ENCODE peak calls at places on chromosomes 1 and 21, in seven cellular contexts. G is esophagus squamous epithelium, E is left ventricle myocardium inferior, X is PC-9, Z is mucosa of descending colon, V is stomach, N is uterus. H is an unnamed sample.

GRCh38 chr1:46030074-46030870 is 102.2 kb downstream of the PIK3R3 start:
- DNase-seq in X (no peak), N (no peak), Z (no peak), G (no peak), V (no peak), E (no peak), H (no peak)

GRCh38 chr1:63757334-63757733 is 16.5 kb upstream of the ROR1 start:
- DNase-seq in G (no peak), N (no peak), X (no peak), V (no peak), E (no peak), Z (no peak), H (no peak)

GRCh38 chr1:61498342-61498741 is 226.6 kb downstream of the TM2D1 start:
- DNase-seq in E (no peak), X (no peak), V (no peak), N (no peak), Z (no peak), G (no peak), H (no peak)

GRCh38 chr1:167161242-167161641 is 59.4 kb upstream of the POU2F1 start:
- DNase-seq in V (no peak), Z (no peak), X (peak; percentile 91), E (no peak), N (no peak), G (no peak), H (no peak)

GRCh38 chr1:48493970-48494769 is 22.2 kb upstream of the SPATA6 start:
- DNase-seq in X (no peak), V (no peak), Z (no peak), N (no peak), G (no peak), E (no peak), H (no peak)

GRCh38 chr1:232435746-232436145 is 194.2 kb downstream of the SIPA1L2 start:
- DNase-seq in N (no peak), Z (no peak), G (no peak), X (no peak), V (no peak), E (no peak), H (no peak)

GRCh38 chr1:160400284-160400645 is at the start of gene VANGL2:
- DNase-seq in X (no peak), N (peak; percentile 87), Z (peak; percentile 79), E (peak; percentile 83), V (peak; percentile 78), G (no peak), H (peak; percentile 89)

GRCh38 chr1:186374313-186375151 is 521 bp downstream of the TPR start:
- DNase-seq in E (peak; percentile 23), V (peak; percentile 33), Z (no peak), N (no peak), X (peak; percentile 52), G (no peak), H (no peak)

GRCh38 chr1:89104687-89105086 is 21.2 kb downstream of the GBP2 start:
- DNase-seq in N (no peak), Z (no peak), X (no peak), V (no peak), E (no peak), G (no peak), H (no peak)

GRCh38 chr21:39825250-39825649 is 42.0 kb upstream of the PCP4 start:
- DNase-seq in G (no peak), E (no peak), V (no peak), Z (no peak), N (no peak), X (no peak), H (no peak)

GRCh38 chr21:14557413-14557812 is 11.3 kb upstream of the SAMSN1 start:
- DNase-seq in E (no peak), Z (no peak), N (no peak), V (no peak), X (no peak), G (no peak), H (no peak)

GRCh38 chr1:22708777-22709176 is 1.9 kb upstream of the EPHB2 start:
- DNase-seq in G (no peak), N (no peak), E (no peak), Z (no peak), V (no peak), X (no peak), H (no peak)

GRCh38 chr1:209937996-209938959 is at the start of gene SYT14:
- DNase-seq in X (no peak), Z (no peak), E (no peak), N (no peak), V (no peak), G (no peak), H (peak; percentile 28)

GRCh38 chr1:63148825-63149645 is 173.3 kb upstream of the FOXD3 start:
- DNase-seq in Z (no peak), N (no peak), G (no peak), X (no peak), V (peak; percentile 32), E (no peak), H (no peak)

GRCh38 chr1:59020151-59020997 is 236.5 kb upstream of the JUN start:
- DNase-seq in V (peak; percentile 56), X (peak; percentile 49), Z (peak; percentile 67), G (no peak), N (peak; percentile 62), E (peak; percentile 30), H (no peak)

GRCh38 chr21:33126569-33126968 is 56.6 kb downstream of the OLIG1 start:
- DNase-seq in Z (no peak), N (no peak), V (no peak), E (no peak), G (no peak), X (no peak), H (no peak)

GRCh38 chr1:90340604-90341003 is 345.7 kb downstream of the ZNF326 start:
- DNase-seq in Z (no peak), G (no peak), N (no peak), E (no peak), X (no peak), V (no peak), H (no peak)

DNA sequence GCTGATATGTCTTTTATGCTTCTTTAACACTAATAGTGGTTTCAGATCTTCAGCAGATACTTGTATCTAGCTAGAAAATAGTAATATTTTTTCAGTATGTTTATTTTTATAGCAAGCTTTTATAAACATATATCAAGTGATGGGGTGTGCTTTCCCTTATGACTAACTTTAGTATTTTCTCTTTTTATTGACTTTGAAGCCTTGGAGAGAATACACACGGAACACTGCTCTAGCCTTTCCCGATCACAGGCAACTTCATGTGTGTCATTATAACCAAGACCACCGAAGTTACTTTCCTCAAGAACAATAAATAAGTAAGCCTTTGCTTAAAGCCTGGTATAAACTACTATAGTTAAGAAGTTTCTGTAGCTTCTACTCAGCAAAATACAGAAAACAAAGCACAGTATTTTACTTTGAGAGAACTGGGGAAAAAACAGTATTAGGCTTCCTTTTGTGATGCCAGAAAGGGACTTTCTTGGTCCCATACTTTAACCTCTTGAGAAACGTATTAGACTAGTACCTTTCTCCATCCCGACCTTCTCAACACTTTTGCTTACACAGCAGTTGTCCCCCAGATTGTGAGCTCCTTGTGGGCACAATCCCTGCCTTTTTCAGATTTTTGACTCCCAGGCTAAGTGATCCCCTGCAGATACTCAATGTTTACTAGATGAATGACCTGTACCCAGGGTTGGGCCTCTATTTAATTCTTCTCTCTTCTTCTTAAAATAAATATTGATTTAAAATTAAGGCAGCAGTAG is 3.3 kb downstream of the ADSS2 start:
- DNase-seq in X (no peak), N (no peak), E (no peak), Z (no peak), V (no peak), G (no peak), H (no peak)
- H3K4me3 ChIP-seq in X (peak overlapping the region; percentile 85), N (no peak overlapping the region), E (no peak overlapping the region), Z (no peak overlapping the region), V (no peak overlapping the region), G (no peak overlapping the region), H (no peak overlapping the region)

DNA sequence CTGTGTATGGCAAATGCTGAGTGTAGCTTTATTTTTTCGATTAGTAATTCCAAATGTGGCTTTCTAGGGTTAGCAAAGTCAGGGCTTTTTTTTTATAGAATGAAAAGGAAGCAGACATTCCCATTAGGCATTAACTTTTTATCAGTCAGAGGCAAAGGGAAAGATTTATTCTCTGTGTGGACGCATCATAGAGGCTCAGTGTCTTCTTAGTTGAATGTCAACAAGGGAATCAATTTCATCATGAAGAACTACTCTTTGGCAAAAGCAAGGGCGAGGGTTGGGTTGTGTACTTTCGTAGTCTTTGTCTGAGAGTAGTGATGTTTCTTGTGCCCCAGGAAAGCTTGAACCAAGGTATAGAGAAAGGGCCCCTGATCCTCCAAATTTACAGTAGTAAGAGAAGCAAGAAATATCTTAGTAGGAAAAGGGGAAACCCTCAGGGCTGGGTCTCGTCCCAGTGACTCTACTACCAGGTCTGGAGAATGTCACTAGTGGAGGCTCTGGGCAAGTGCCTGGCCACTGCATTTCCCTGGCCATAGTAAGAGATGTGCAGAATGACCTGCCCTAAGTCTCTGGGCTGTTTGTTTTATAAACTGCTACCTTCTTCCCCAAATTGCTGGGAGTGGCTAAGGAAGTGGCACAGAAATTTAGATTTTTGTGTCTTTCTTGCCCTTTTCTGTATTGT is 30.0 kb upstream of the MACF1 start:
- DNase-seq in V (no peak), G (no peak), E (no peak), X (no peak), N (no peak), Z (no peak), H (no peak)
- H3K4me1 ChIP-seq in V (peaks cover 84% of the 10 kb centered on the region), G (peaks cover 16% of the 10 kb centered on the region), E (peaks cover 73% of the 10 kb centered on the region), X (peaks cover 25% of the 10 kb centered on the region), N (peaks cover 14% of the 10 kb centered on the region), Z (peaks cover 8% of the 10 kb centered on the region), H (peaks cover 30% of the 10 kb centered on the region)

GRCh38 chr1:201944639-201945038 is 1.7 kb downstream of the LMOD1 start:
- DNase-seq in Z (no peak), V (no peak), X (no peak), N (no peak), G (no peak), E (no peak), H (no peak)

GRCh38 chr1:201945157-201945556 is 1.2 kb downstream of the LMOD1 start:
- DNase-seq in Z (no peak), E (no peak), N (no peak), V (no peak), G (no peak), X (no peak), H (no peak)

GRCh38 chr1:201947697-201948008 is 1.3 kb upstream of the LMOD1 start:
- DNase-seq in G (no peak), X (no peak), N (no peak), E (no peak), V (no peak), Z (no peak), H (no peak)

GRCh38 chr1:201945863-201946223 is 505 bp downstream of the LMOD1 start:
- DNase-seq in E (no peak), G (no peak), X (no peak), N (no peak), V (no peak), Z (no peak), H (no peak)

GRCh38 chr1:201946224-201946908 is at the start of gene LMOD1:
- DNase-seq in N (peak; percentile 95), Z (peak; percentile 81), E (peak; percentile 80), X (no peak), V (peak; percentile 78), G (no peak), H (peak; percentile 77)
- H3K4me3 ChIP-seq in N (peak within 1 kb of the TSS; percentile 63), Z (no peak within 1 kb of the TSS), E (peak within 1 kb of the TSS; percentile 69), X (no peak within 1 kb of the TSS), V (peak within 1 kb of the TSS; percentile 50), G (peak within 1 kb of the TSS; percentile 49), H (no peak within 1 kb of the TSS)

GRCh38 chr21:36325373-36326010 is 5.5 kb downstream of the MORC3 start:
- DNase-seq in X (no peak), V (no peak), G (no peak), N (no peak), E (no peak), Z (no peak), H (no peak)
- H3K4me1 ChIP-seq in X (peaks cover 7% of the 10 kb centered on the region), V (peaks cover 81% of the 10 kb centered on the region), G (peaks cover 12% of the 10 kb centered on the region), N (no peaks in the 10 kb centered on the region), E (peaks cover 85% of the 10 kb centered on the region), Z (peaks cover 21% of the 10 kb centered on the region), H (peaks cover 26% of the 10 kb centered on the region)

H was measured in pancreas.